ENCODE peak calls at places on chromosomes 12 and 14, in ten cellular contexts. U, Z, B, Y, J, H, C, L, E and O are unnamed samples.

GRCh38 chr12:81627336-81628189 is 131.6 kb downstream of the PPFIA2 start:
- DNase-seq in Z (no peak), L (peak), J (no peak), Y (no peak), U (no peak), B (peak), C (peak), E (no peak), H (peak), O (no peak)

GRCh38 chr12:123083661-123084571 is 67.0 kb downstream of the PITPNM2 start:
- DNase-seq in U (no peak), Y (no peak), E (no peak), C (no peak), B (no peak), L (no peak), J (no peak), H (no peak), Z (no peak), O (no peak)

GRCh38 chr14:88551936-88552565 is 2.8 kb downstream of the PTPN21 start:
- DNase-seq in Z (no peak), J (peak), Y (no peak), E (peak), H (no peak), C (no peak), L (no peak), B (no peak), U (no peak), O (peak)

GRCh38 chr12:67630373-67631088 is 18.0 kb upstream of the DYRK2 start:
- DNase-seq in J (peak), L (no peak), H (peak), E (no peak), Z (no peak), B (no peak), Y (peak), C (no peak), U (no peak), O (no peak)

GRCh38 chr12:121797937-121798801 is 4.7 kb upstream of the RHOF start:
- DNase-seq in B (peak), Z (no peak), U (no peak), H (no peak), L (no peak), Y (no peak), J (peak), C (no peak), E (peak), O (peak)

GRCh38 chr14:27228053-27228452 is 630.2 kb upstream of the NOVA1 start:
- DNase-seq in Z (no peak), H (no peak), J (no peak), U (no peak), Y (no peak), E (no peak), B (no peak), C (no peak), L (peak), O (no peak)

GRCh38 chr14:54822685-54823084 is 79.9 kb downstream of the GCH1 start:
- DNase-seq in U (no peak), L (no peak), B (no peak), Z (no peak), H (no peak), J (no peak), C (no peak), Y (no peak), E (no peak), O (no peak)

GRCh38 chr12:123043536-123044001 is 63.1 kb downstream of the ARL6IP4 start:
- DNase-seq in E (peak), J (peak), U (no peak), B (peak), C (peak), Z (no peak), Y (peak), H (peak), L (peak), O (peak)

GRCh38 chr14:70735043-70735442 is 74.3 kb downstream of the MAP3K9 start:
- DNase-seq in B (peak), E (no peak), Z (no peak), Y (no peak), C (no peak), J (no peak), L (peak), H (no peak), U (no peak), O (no peak)

GRCh38 chr12:2115101-2115845 is 62.5 kb downstream of the CACNA1C start:
- DNase-seq in L (no peak), U (no peak), B (no peak), E (peak), J (no peak), Z (no peak), C (no peak), H (no peak), Y (no peak), O (no peak)

GRCh38 chr14:72559227-72559626 is 334.7 kb downstream of the DPF3 start:
- DNase-seq in J (no peak), L (peak), E (no peak), U (no peak), Y (no peak), H (no peak), B (no peak), Z (no peak), C (no peak), O (no peak)

GRCh38 chr14:22518073-22518472 is 71.0 kb downstream of the DAD1 start:
- DNase-seq in C (no peak), H (no peak), E (no peak), Z (no peak), L (no peak), J (no peak), U (no peak), Y (no peak), B (no peak), O (no peak)

GRCh38 chr12:94575645-94576393 is 74.5 kb downstream of the TMCC3 start:
- DNase-seq in H (no peak), L (no peak), U (no peak), E (no peak), B (no peak), Y (no peak), C (no peak), Z (no peak), J (no peak), O (no peak)

GRCh38 chr12:23290627-23291330 is 658.7 kb downstream of the SOX5 start:
- DNase-seq in H (no peak), U (no peak), C (no peak), E (no peak), B (no peak), J (no peak), Y (no peak), Z (no peak), L (no peak), O (no peak)

GRCh38 chr12:118402251-118402650 is 25.9 kb downstream of the SUDS3 start:
- DNase-seq in C (peak), U (no peak), Y (no peak), H (no peak), J (no peak), Z (no peak), L (peak), E (no peak), B (no peak), O (no peak)

GRCh38 chr12:87427770-87428169 is 601.4 kb downstream of the C12orf50 start:
- DNase-seq in H (no peak), C (no peak), L (no peak), U (no peak), Z (no peak), B (no peak), J (no peak), Y (no peak), E (no peak), O (no peak)

GRCh38 chr12:110179291-110179690 is 55.1 kb downstream of the IFT81 start:
- DNase-seq in J (no peak), Z (no peak), U (no peak), L (no peak), B (no peak), C (peak), Y (no peak), E (no peak), H (no peak), O (no peak)

GRCh38 chr12:131826064-131826928 is 1.9 kb upstream of the MMP17 start:
- DNase-seq in Z (no peak), E (no peak), Y (no peak), J (no peak), C (no peak), U (no peak), H (no peak), L (no peak), B (no peak), O (no peak)

GRCh38 chr12:132779781-132780353 is 18.2 kb upstream of the ANKLE2 start:
- DNase-seq in J (no peak), E (peak), B (no peak), L (no peak), C (no peak), H (no peak), Z (no peak), Y (no peak), U (no peak), O (no peak)

GRCh38 chr12:42666671-42667243 is 77.2 kb upstream of the PRICKLE1 start:
- DNase-seq in C (no peak), E (no peak), Y (no peak), Z (no peak), J (no peak), U (no peak), H (peak), L (no peak), B (no peak), O (no peak)

GRCh38 chr12:95605875-95606274 is 54.6 kb upstream of the USP44 start:
- DNase-seq in E (no peak), J (peak), C (no peak), U (no peak), Z (no peak), Y (no peak), L (no peak), B (no peak), H (no peak), O (no peak)

GRCh38 chr14:50801706-50802105 is 29.3 kb downstream of the NIN start:
- DNase-seq in J (no peak), U (no peak), E (no peak), B (no peak), L (no peak), C (no peak), Y (no peak), H (no peak), Z (no peak), O (no peak)

GRCh38 chr12:46990211-46990610 is 89.2 kb upstream of the PCED1B start:
- DNase-seq in U (no peak), L (no peak), E (no peak), H (no peak), Y (no peak), Z (no peak), C (no peak), J (no peak), B (no peak), O (no peak)

GRCh38 chr12:119964123-119964522 is 24.9 kb upstream of the BICDL1 start:
- DNase-seq in J (no peak), H (no peak), Z (no peak), C (no peak), L (no peak), E (no peak), B (no peak), Y (no peak), U (no peak), O (no peak)

GRCh38 chr12:108772896-108773797 is 41.8 kb upstream of the CORO1C start:
- DNase-seq in B (no peak), J (no peak), Z (no peak), E (no peak), H (no peak), Y (no peak), L (no peak), U (no peak), C (no peak), O (no peak)

GRCh38 chr14:105537580-105538474 is 11.4 kb downstream of the TMEM121 start:
- DNase-seq in Z (no peak), L (no peak), C (no peak), Y (peak), U (no peak), E (peak), J (peak), H (peak), B (peak), O (peak)

GRCh38 chr14:104428333-104428851 is 151.2 kb upstream of the C14orf180 start:
- DNase-seq in Y (no peak), J (no peak), E (peak), U (no peak), B (no peak), L (no peak), H (no peak), C (no peak), Z (no peak), O (peak)

GRCh38 chr12:1532796-1533195 is 61.6 kb downstream of the FBXL14 start:
- DNase-seq in H (no peak), C (no peak), L (no peak), E (no peak), Z (no peak), U (no peak), Y (no peak), J (no peak), B (no peak), O (no peak)

GRCh38 chr14:75274899-75275569 is 3.6 kb upstream of the FOS start:
- DNase-seq in Z (no peak), H (no peak), L (no peak), E (no peak), B (no peak), U (no peak), C (no peak), J (peak), Y (peak), O (peak)

GRCh38 chr12:79482323-79482722 is 208.4 kb downstream of the PAWR start:
- DNase-seq in Y (no peak), J (no peak), B (no peak), H (peak), U (no peak), Z (no peak), L (no peak), E (no peak), C (no peak), O (no peak)

GRCh38 chr14:99589651-99590530 is 14.1 kb downstream of the CCDC85C start:
- DNase-seq in Z (no peak), B (no peak), C (no peak), L (no peak), Y (no peak), H (no peak), E (peak), J (no peak), U (no peak), O (no peak)

GRCh38 chr12:124497039-124497438 is 70.4 kb downstream of the NCOR2 start:
- DNase-seq in J (no peak), U (no peak), Z (no peak), Y (no peak), L (no peak), C (no peak), B (no peak), E (no peak), H (no peak), O (no peak)

GRCh38 chr12:122097641-122098364 is 19.2 kb downstream of the MLXIP start:
- DNase-seq in Z (no peak), E (peak), B (peak), J (peak), H (no peak), U (no peak), C (no peak), Y (no peak), L (no peak), O (no peak)

GRCh38 chr14:78143489-78144145 is 26.6 kb upstream of the NRXN3 start:
- DNase-seq in B (no peak), L (no peak), H (no peak), J (no peak), Y (no peak), E (no peak), U (no peak), C (no peak), Z (no peak), O (no peak)

GRCh38 chr12:65022960-65023359 is 98.1 kb downstream of the WIF1 start:
- DNase-seq in J (no peak), E (no peak), B (no peak), C (no peak), U (no peak), H (no peak), L (no peak), Z (no peak), Y (no peak), O (no peak)

GRCh38 chr14:95078841-95079240 is 78.5 kb downstream of the DICER1 start:
- DNase-seq in Z (no peak), U (no peak), Y (no peak), E (no peak), B (no peak), J (no peak), H (peak), C (no peak), L (no peak), O (no peak)

GRCh38 chr14:100649173-100649519 is 61.9 kb upstream of the BEGAIN start:
- DNase-seq in B (no peak), Z (no peak), L (no peak), J (peak), H (no peak), E (no peak), Y (no peak), C (no peak), U (no peak), O (no peak)

GRCh38 chr12:10634427-10634826 is 21.0 kb upstream of the MAGOHB start:
- DNase-seq in J (no peak), L (peak), C (no peak), U (no peak), Z (peak), H (no peak), Y (no peak), B (no peak), E (no peak), O (no peak)

GRCh38 chr12:109967383-109968031 is 28.7 kb downstream of the GIT2 start:
- DNase-seq in U (no peak), Z (no peak), J (no peak), C (no peak), B (no peak), L (no peak), E (no peak), H (no peak), Y (no peak), O (peak)

GRCh38 chr12:31897791-31898503 is 61.3 kb upstream of the RESF1 start:
- DNase-seq in U (no peak), E (peak), C (no peak), J (peak), Y (peak), Z (no peak), L (no peak), B (peak), H (peak), O (no peak)